ENCODE peak calls at places on chromosomes 7 and 10, in five cellular contexts. E is brain microvascular endothelial cell, Q is left lung, R is tibial artery, I is A549. P is an unnamed sample.
A peak's percentile ranks its signal among the peaks of the same experiment; 100 is the strongest.

GRCh38 chr7:76165106-76165972 is 36.4 kb upstream of the SRRM3 start:
- DNase-seq in E (no peak), Q (peak; percentile 54), R (peak; percentile 50), I (no peak), P (no peak)

GRCh38 chr7:136657332-136657942 is 211.0 kb upstream of the CHRM2 start:
- DNase-seq in E (no peak), Q (no peak), R (no peak), I (no peak), P (no peak)

GRCh38 chr7:51082940-51083533 is 233.6 kb downstream of the COBL start:
- DNase-seq in E (no peak), Q (no peak), R (no peak), I (no peak), P (no peak)

GRCh38 chr10:6669269-6669859 is 89.3 kb upstream of the PRKCQ start:
- DNase-seq in E (peak; percentile 48), Q (no peak), R (no peak), I (peak; percentile 38), P (peak; percentile 30)

GRCh38 chr10:23172846-23173548 is 19.1 kb upstream of the PTF1A start:
- DNase-seq in E (no peak), Q (no peak), R (no peak), I (no peak), P (peak; percentile 12)

GRCh38 chr7:2928613-2929311 is 84.7 kb upstream of the GNA12 start:
- DNase-seq in E (no peak), Q (peak; percentile 80), R (peak; percentile 59), I (no peak), P (no peak)

GRCh38 chr10:121240011-121240410 is 358.2 kb downstream of the FGFR2 start:
- DNase-seq in E (no peak), Q (no peak), R (no peak), I (no peak), P (peak; percentile 52)

GRCh38 chr10:78263521-78263988 is 229.9 kb downstream of the RPS24 start:
- DNase-seq in E (peak; percentile 55), Q (no peak), R (no peak), I (peak; percentile 62), P (peak; percentile 11)

GRCh38 chr7:92880212-92881090 is 44.1 kb upstream of the CDK6 start:
- DNase-seq in E (no peak), Q (no peak), R (no peak), I (no peak), P (peak; percentile 18)

GRCh38 chr7:35555934-35556333 is 139.0 kb downstream of the HERPUD2 start:
- DNase-seq in E (no peak), Q (no peak), R (no peak), I (no peak), P (peak; percentile 66)

GRCh38 chr7:111076205-111076604 is 14.7 kb upstream of the LRRN3 start:
- DNase-seq in E (peak; percentile 66), Q (no peak), R (no peak), I (no peak), P (peak; percentile 19)

GRCh38 chr10:89553064-89553734 is 17.8 kb upstream of the SLC16A12 start:
- DNase-seq in E (peak; percentile 84), Q (no peak), R (no peak), I (peak; percentile 41), P (peak; percentile 88)

GRCh38 chr10:132271458-132272011 is 36.2 kb downstream of the STK32C start:
- DNase-seq in E (no peak), Q (peak; percentile 66), R (no peak), I (no peak), P (no peak)

GRCh38 chr10:102800601-102801335 is 36.4 kb downstream of the CYP17A1 start:
- DNase-seq in E (no peak), Q (no peak), R (no peak), I (no peak), P (no peak)
- H3K27ac ChIP-seq in E (no peak overlapping the region), Q (peak overlapping the region; percentile 68), R (peak overlapping the region; percentile 72), I (no peak overlapping the region), P (no peak overlapping the region)

GRCh38 chr10:99659868-99660366 is 608 bp downstream of the ENTPD7 start:
- DNase-seq in E (no peak), Q (no peak), R (no peak), I (no peak), P (peak; percentile 28)

GRCh38 chr10:99658622-99659030 is 683 bp upstream of the ENTPD7 start:
- DNase-seq in E (peak; percentile 78), Q (peak; percentile 90), R (no peak), I (no peak), P (peak; percentile 71)

GRCh38 chr10:99661370-99661749 is 2.1 kb downstream of the ENTPD7 start:
- DNase-seq in E (peak; percentile 78), Q (no peak), R (no peak), I (peak; percentile 37), P (peak; percentile 94)

GRCh38 chr10:99659031-99659867 is at the start of gene ENTPD7:
- DNase-seq in E (peak; percentile 96), Q (peak; percentile 99), R (peak; percentile 95), I (peak; percentile 99), P (peak; percentile 98)

GRCh38 chr10:99660662-99661369 is 1.5 kb downstream of the ENTPD7 start:
- DNase-seq in E (peak; percentile 10), Q (no peak), R (no peak), I (no peak), P (no peak)
- H3K27ac ChIP-seq in E (peak overlapping the region; percentile 88), Q (no peak overlapping the region), R (no peak overlapping the region), I (no peak overlapping the region), P (peak overlapping the region; percentile 95)

GRCh38 chr10:103715430-103715829 is 139.9 kb downstream of the SH3PXD2A start:
- DNase-seq in E (peak; percentile 66), Q (peak; percentile 46), R (no peak), I (no peak), P (peak; percentile 81)

GRCh38 chr10:103717341-103718246 is 137.8 kb downstream of the SH3PXD2A start:
- DNase-seq in E (no peak), Q (peak; percentile 31), R (no peak), I (no peak), P (peak; percentile 54)

GRCh38 chr10:103714232-103714891 is 141.0 kb downstream of the SH3PXD2A start:
- DNase-seq in E (no peak), Q (peak; percentile 42), R (no peak), I (no peak), P (no peak)

GRCh38 chr10:103718247-103718620 is 137.1 kb downstream of the SH3PXD2A start:
- DNase-seq in E (no peak), Q (peak; percentile 37), R (no peak), I (no peak), P (no peak)

GRCh38 chr10:103716206-103717160 is 138.9 kb downstream of the SH3PXD2A start:
- DNase-seq in E (no peak), Q (peak; percentile 40), R (no peak), I (no peak), P (peak; percentile 86)
- H3K27ac ChIP-seq in E (no peak overlapping the region), Q (no peak overlapping the region), R (no peak overlapping the region), I (no peak overlapping the region), P (peak overlapping the region; percentile 83)

GRCh38 chr10:69479737-69480412 is 28.6 kb downstream of the TSPAN15 start:
- DNase-seq in E (no peak), Q (no peak), R (peak; percentile 72), I (no peak), P (no peak)
- H3K27ac ChIP-seq in E (no peak overlapping the region), Q (peak overlapping the region; percentile 68), R (peak overlapping the region; percentile 92), I (no peak overlapping the region), P (no peak overlapping the region)

DNA sequence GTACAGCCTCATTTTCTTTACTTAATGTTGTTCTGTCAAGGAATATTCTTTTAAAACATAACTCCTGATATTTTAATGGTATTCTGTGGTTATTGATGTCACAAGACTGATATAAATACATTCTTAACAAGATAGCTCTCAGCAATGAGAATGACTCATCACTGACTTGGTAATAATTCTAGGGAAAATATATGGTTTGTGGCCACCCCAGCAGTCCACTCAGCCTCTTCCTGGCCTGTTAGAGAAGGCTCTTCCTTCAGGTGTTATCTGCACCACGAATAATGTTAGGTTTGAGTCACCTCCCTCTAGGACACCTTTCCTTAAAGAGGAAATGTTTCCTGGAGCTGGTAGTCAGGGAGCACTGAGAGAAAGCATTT is 163.3 kb downstream of the SVIL start:
- DNase-seq in E (peak; percentile 52), Q (no peak), R (no peak), I (no peak), P (peak; percentile 93)
- H3K27ac ChIP-seq in E (peak overlapping the region; percentile 78), Q (no peak overlapping the region), R (peak overlapping the region; percentile 19), I (no peak overlapping the region), P (peak overlapping the region; percentile 51)

GRCh38 chr7:94395141-94396041 is 696 bp downstream of the COL1A2 start:
- DNase-seq in E (peak; percentile 82), Q (no peak), R (peak; percentile 79), I (peak; percentile 47), P (peak; percentile 63)
- H3K27ac ChIP-seq in E (peak overlapping the region; percentile 90), Q (peak overlapping the region; percentile 63), R (peak overlapping the region; percentile 93), I (no peak overlapping the region), P (no peak overlapping the region)

GRCh38 chr7:128915841-128916642 is 5.5 kb upstream of the KCP start:
- DNase-seq in E (no peak), Q (no peak), R (peak; percentile 52), I (no peak), P (no peak)

GRCh38 chr7:128915271-128915819 is 4.8 kb upstream of the KCP start:
- DNase-seq in E (no peak), Q (no peak), R (peak; percentile 47), I (no peak), P (no peak)

GRCh38 chr7:128913856-128914565 is 3.5 kb upstream of the KCP start:
- DNase-seq in E (no peak), Q (no peak), R (peak; percentile 34), I (no peak), P (no peak)

GRCh38 chr7:128916643-128916915 is 6.1 kb upstream of the KCP start:
- DNase-seq in E (no peak), Q (no peak), R (no peak), I (no peak), P (no peak)

GRCh38 chr7:128914566-128915151 is 4.2 kb upstream of the KCP start:
- DNase-seq in E (no peak), Q (no peak), R (peak; percentile 57), I (no peak), P (no peak)
- H3K27ac ChIP-seq in E (no peak overlapping the region), Q (no peak overlapping the region), R (no peak overlapping the region), I (no peak overlapping the region), P (no peak overlapping the region)

GRCh38 chr10:110490640-110491039 is 7.1 kb upstream of the DUSP5 start:
- DNase-seq in E (no peak), Q (no peak), R (no peak), I (no peak), P (no peak)

GRCh38 chr10:110488944-110489343 is 8.8 kb upstream of the DUSP5 start:
- DNase-seq in E (no peak), Q (no peak), R (no peak), I (no peak), P (no peak)

GRCh38 chr10:110486680-110487410 is 10.9 kb upstream of the DUSP5 start:
- DNase-seq in E (no peak), Q (no peak), R (no peak), I (no peak), P (no peak)

GRCh38 chr10:110487411-110488123 is 10.1 kb upstream of the DUSP5 start:
- DNase-seq in E (no peak), Q (no peak), R (no peak), I (no peak), P (no peak)

GRCh38 chr10:110488124-110488681 is 9.5 kb upstream of the DUSP5 start:
- DNase-seq in E (peak; percentile 67), Q (no peak), R (no peak), I (no peak), P (no peak)
- H3K27ac ChIP-seq in E (peak overlapping the region; percentile 34), Q (no peak overlapping the region), R (no peak overlapping the region), I (peak overlapping the region; percentile 67), P (no peak overlapping the region)

P was measured in mammary epithelial cell.